ENCODE peak calls at places on chromosomes 6 and 20, in four cellular contexts. One of them, this sample, is unnamed.

GRCh38 chr6:99219788-99220187 is 129.7 kb downstream of the FAXC start:
- DNase-seq in OCI-LY7: no peak
- DNase-seq in fibroblast of lung: no peak
- DNase-seq in stimulated activated CD8-positive, alpha-beta memory T cell treated with anti-CD3 and anti-CD28 coated beads, Interleukin-15, amount 100 ng/mL, for 1 hour: no peak
- DNase-seq in this sample: no peak

GRCh38 chr6:81105998-81106397 is 646.5 kb downstream of the TENT5A start:
- DNase-seq in OCI-LY7: no peak
- DNase-seq in fibroblast of lung: no peak
- DNase-seq in stimulated activated CD8-positive, alpha-beta memory T cell treated with anti-CD3 and anti-CD28 coated beads, Interleukin-15, amount 100 ng/mL, for 1 hour: no peak
- DNase-seq in this sample: peak

GRCh38 chr6:157861814-157862213 is 38.8 kb downstream of the SNX9 start:
- DNase-seq in OCI-LY7: no peak
- DNase-seq in fibroblast of lung: peak
- DNase-seq in stimulated activated CD8-positive, alpha-beta memory T cell treated with anti-CD3 and anti-CD28 coated beads, Interleukin-15, amount 100 ng/mL, for 1 hour: no peak
- DNase-seq in this sample: no peak

GRCh38 chr6:134379086-134379485 is 61.2 kb upstream of the SGK1 start:
- DNase-seq in OCI-LY7: no peak
- DNase-seq in fibroblast of lung: no peak
- DNase-seq in stimulated activated CD8-positive, alpha-beta memory T cell treated with anti-CD3 and anti-CD28 coated beads, Interleukin-15, amount 100 ng/mL, for 1 hour: no peak
- DNase-seq in this sample: no peak

GRCh38 chr6:138965971-138966370 is 22.1 kb downstream of the REPS1 start:
- DNase-seq in OCI-LY7: no peak
- DNase-seq in fibroblast of lung: no peak
- DNase-seq in stimulated activated CD8-positive, alpha-beta memory T cell treated with anti-CD3 and anti-CD28 coated beads, Interleukin-15, amount 100 ng/mL, for 1 hour: no peak
- DNase-seq in this sample: no peak

GRCh38 chr6:79607000-79607399 is 24.1 kb upstream of the SH3BGRL2 start:
- DNase-seq in OCI-LY7: no peak
- DNase-seq in fibroblast of lung: peak
- DNase-seq in stimulated activated CD8-positive, alpha-beta memory T cell treated with anti-CD3 and anti-CD28 coated beads, Interleukin-15, amount 100 ng/mL, for 1 hour: no peak
- DNase-seq in this sample: no peak

GRCh38 chr6:29678114-29678513 is 2.8 kb downstream of the ZFP57 start:
- DNase-seq in OCI-LY7: no peak
- DNase-seq in fibroblast of lung: no peak
- DNase-seq in stimulated activated CD8-positive, alpha-beta memory T cell treated with anti-CD3 and anti-CD28 coated beads, Interleukin-15, amount 100 ng/mL, for 1 hour: no peak
- DNase-seq in this sample: no peak

GRCh38 chr20:24804481-24805206 is 144.4 kb upstream of the CST7 start:
- DNase-seq in OCI-LY7: no peak
- DNase-seq in fibroblast of lung: no peak
- DNase-seq in stimulated activated CD8-positive, alpha-beta memory T cell treated with anti-CD3 and anti-CD28 coated beads, Interleukin-15, amount 100 ng/mL, for 1 hour: no peak
- DNase-seq in this sample: no peak

GRCh38 chr6:13953061-13953705 is 28.4 kb downstream of the RNF182 start:
- DNase-seq in OCI-LY7: no peak
- DNase-seq in fibroblast of lung: peak
- DNase-seq in stimulated activated CD8-positive, alpha-beta memory T cell treated with anti-CD3 and anti-CD28 coated beads, Interleukin-15, amount 100 ng/mL, for 1 hour: no peak
- DNase-seq in this sample: no peak

GRCh38 chr6:27591660-27592059 is 118.8 kb upstream of the ZNF184 start:
- DNase-seq in OCI-LY7: no peak
- DNase-seq in fibroblast of lung: peak
- DNase-seq in stimulated activated CD8-positive, alpha-beta memory T cell treated with anti-CD3 and anti-CD28 coated beads, Interleukin-15, amount 100 ng/mL, for 1 hour: no peak
- DNase-seq in this sample: peak

GRCh38 chr20:51462566-51463276 is 79.8 kb downstream of the NFATC2 start:
- DNase-seq in OCI-LY7: no peak
- DNase-seq in fibroblast of lung: peak
- DNase-seq in stimulated activated CD8-positive, alpha-beta memory T cell treated with anti-CD3 and anti-CD28 coated beads, Interleukin-15, amount 100 ng/mL, for 1 hour: no peak
- DNase-seq in this sample: no peak

GRCh38 chr6:160139420-160139851 is 17.8 kb downstream of the SLC22A1 start:
- DNase-seq in OCI-LY7: no peak
- DNase-seq in fibroblast of lung: peak
- DNase-seq in stimulated activated CD8-positive, alpha-beta memory T cell treated with anti-CD3 and anti-CD28 coated beads, Interleukin-15, amount 100 ng/mL, for 1 hour: no peak
- DNase-seq in this sample: no peak

GRCh38 chr20:53959849-53960585 is 110.4 kb downstream of the BCAS1 start:
- DNase-seq in OCI-LY7: no peak
- DNase-seq in fibroblast of lung: peak
- DNase-seq in stimulated activated CD8-positive, alpha-beta memory T cell treated with anti-CD3 and anti-CD28 coated beads, Interleukin-15, amount 100 ng/mL, for 1 hour: no peak
- DNase-seq in this sample: no peak

GRCh38 chr6:163950159-163950558 is 535.6 kb downstream of the QKI start:
- DNase-seq in OCI-LY7: no peak
- DNase-seq in fibroblast of lung: peak
- DNase-seq in stimulated activated CD8-positive, alpha-beta memory T cell treated with anti-CD3 and anti-CD28 coated beads, Interleukin-15, amount 100 ng/mL, for 1 hour: no peak
- DNase-seq in this sample: peak